ENCODE peak calls at places on chromosomes 2 and 18, in nine cellular contexts. F is right lobe of liver; M is astrocyte of the spinal cord; P is CD8-positive, alpha-beta T cell; E is fibroblast of lung; K is AG09309; B is spleen; X is mucosa of descending colon; S is tibial nerve. N is an unnamed sample.

GRCh38 chr2:1688161-1688560 is 56.2 kb downstream of the PXDN start:
- DNase-seq in M (no peak), K (no peak), F (no peak), S (no peak), X (no peak), E (no peak), B (no peak), P (no peak), N (no peak)

GRCh38 chr2:170771049-170771937 is 1.1 kb downstream of the ERICH2 start:
- DNase-seq in X (peak), S (peak), M (peak), P (peak), K (no peak), B (peak), F (no peak), E (peak), N (no peak)

GRCh38 chr18:24762417-24762816 is 302.0 kb downstream of the HRH4 start:
- DNase-seq in E (no peak), P (no peak), S (no peak), M (no peak), F (no peak), K (no peak), X (no peak), B (no peak), N (peak)

GRCh38 chr2:190979906-190980629 is 33.9 kb downstream of the STAT1 start:
- DNase-seq in P (no peak), B (peak), K (no peak), S (peak), X (peak), M (peak), F (peak), E (peak), N (no peak)

GRCh38 chr2:232260075-232260474 is 118.5 kb upstream of the ALPP start:
- DNase-seq in K (peak), M (peak), S (peak), E (peak), P (no peak), F (no peak), B (no peak), X (no peak), N (peak)

GRCh38 chr2:136376798-136377211 is 258.9 kb upstream of the CXCR4 start:
- DNase-seq in B (peak), X (no peak), K (no peak), S (no peak), F (no peak), M (peak), P (no peak), E (peak), N (peak)

GRCh38 chr2:47189635-47190034 is 34.5 kb upstream of the STPG4 start:
- DNase-seq in E (peak), F (no peak), B (no peak), M (peak), X (no peak), P (no peak), S (no peak), K (peak), N (peak)

GRCh38 chr2:29582062-29582461 is 339.3 kb downstream of the ALK start:
- DNase-seq in M (no peak), P (no peak), B (no peak), E (no peak), X (no peak), S (no peak), K (no peak), F (no peak), N (no peak)

GRCh38 chr2:171858397-171858958 is 35.6 kb downstream of the SLC25A12 start:
- DNase-seq in K (no peak), M (peak), E (no peak), S (no peak), X (no peak), F (no peak), B (no peak), P (no peak), N (peak)

DNA sequence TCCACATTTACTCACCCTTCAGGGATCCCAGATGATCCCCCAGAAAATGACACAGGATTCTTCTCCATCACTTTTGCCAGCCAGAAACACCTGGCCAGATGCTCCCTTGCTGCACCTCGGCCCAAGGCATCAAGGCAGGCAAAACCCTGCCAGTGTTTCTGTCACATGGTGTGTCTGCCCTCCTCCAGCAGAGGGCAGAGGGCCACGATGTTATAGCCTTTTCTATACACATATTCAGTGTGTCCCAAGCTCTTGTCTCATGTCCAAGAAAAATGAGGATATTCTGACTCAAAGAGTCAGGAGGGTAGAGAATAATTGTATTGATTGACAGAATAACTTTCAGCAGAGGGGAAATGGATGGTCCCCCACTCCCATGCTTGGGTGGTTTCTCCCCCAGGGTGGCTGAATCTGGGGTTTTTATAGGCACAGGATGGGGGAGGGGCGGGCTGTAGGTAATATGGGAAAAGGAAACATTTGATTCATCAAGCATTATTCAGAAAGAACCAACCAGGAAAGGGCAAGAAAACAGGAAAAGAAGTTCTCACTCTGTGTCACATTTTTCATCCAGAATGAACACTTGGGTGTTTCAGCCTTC is 933.9 kb downstream of the TRIB2 start:
- DNase-seq in B (no peak), P (no peak), F (no peak), S (no peak), K (no peak), E (no peak), M (no peak), X (no peak), N (no peak)
- TF ChIP-seq CTCF in B (no peak), P (no peak), F (no peak), S (no peak), K (no peak), E (no peak), M (no peak), X (no peak), N (no peak)

GRCh38 chr18:23690505-23691068 is 1.3 kb downstream of the LAMA3 start:
- DNase-seq in E (no peak), X (no peak), F (no peak), B (no peak), S (no peak), P (no peak), K (no peak), M (no peak), N (no peak)
- H3K4me3 ChIP-seq in E (no peak), X (no peak), F (no peak), B (no peak), S (peak), P (peak), K (no peak), M (no peak), N (no peak)

GRCh38 chr2:33670392-33670937 is 71.4 kb upstream of the FAM98A start:
- DNase-seq in M (no peak), S (no peak), K (no peak), X (no peak), F (no peak), B (no peak), E (no peak), P (no peak), N (no peak)
- TF ChIP-seq CTCF in M (peak), S (no peak), K (peak), X (no peak), F (no peak), B (no peak), E (no peak), P (no peak), N (no peak)

GRCh38 chr2:66575625-66576371 is 140.9 kb downstream of the MEIS1 start:
- DNase-seq in X (no peak), F (peak), B (peak), E (peak), S (no peak), K (no peak), M (peak), P (no peak), N (peak)
- H3K4me3 ChIP-seq in X (no peak), F (peak), B (peak), E (peak), S (peak), K (peak), M (peak), P (no peak), N (peak)

DNA sequence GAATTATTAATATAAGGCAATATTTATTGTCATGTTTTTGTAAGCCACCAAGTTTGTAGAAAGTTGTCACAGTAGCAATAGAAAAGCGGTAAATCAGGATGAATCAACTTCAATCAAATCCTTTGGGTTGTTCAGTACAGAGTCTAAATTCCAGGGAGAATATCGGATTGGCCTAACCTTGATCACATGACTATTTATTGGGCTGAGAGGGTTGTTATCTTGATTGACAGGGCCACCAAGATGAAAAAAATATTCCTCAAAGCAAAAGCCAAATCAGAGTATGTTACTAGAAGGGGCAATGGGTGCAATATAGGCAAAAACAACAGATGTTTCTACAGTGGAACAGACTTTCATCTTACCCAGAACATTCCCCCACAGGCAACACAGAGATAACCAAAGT is 270.0 kb downstream of the METTL4 start:
- DNase-seq in K (no peak), X (no peak), P (no peak), M (no peak), E (no peak), S (no peak), F (no peak), B (no peak), N (no peak)
- TF ChIP-seq CTCF in K (no peak), X (no peak), P (no peak), M (no peak), E (no peak), S (no peak), F (no peak), B (no peak), N (no peak)

DNA sequence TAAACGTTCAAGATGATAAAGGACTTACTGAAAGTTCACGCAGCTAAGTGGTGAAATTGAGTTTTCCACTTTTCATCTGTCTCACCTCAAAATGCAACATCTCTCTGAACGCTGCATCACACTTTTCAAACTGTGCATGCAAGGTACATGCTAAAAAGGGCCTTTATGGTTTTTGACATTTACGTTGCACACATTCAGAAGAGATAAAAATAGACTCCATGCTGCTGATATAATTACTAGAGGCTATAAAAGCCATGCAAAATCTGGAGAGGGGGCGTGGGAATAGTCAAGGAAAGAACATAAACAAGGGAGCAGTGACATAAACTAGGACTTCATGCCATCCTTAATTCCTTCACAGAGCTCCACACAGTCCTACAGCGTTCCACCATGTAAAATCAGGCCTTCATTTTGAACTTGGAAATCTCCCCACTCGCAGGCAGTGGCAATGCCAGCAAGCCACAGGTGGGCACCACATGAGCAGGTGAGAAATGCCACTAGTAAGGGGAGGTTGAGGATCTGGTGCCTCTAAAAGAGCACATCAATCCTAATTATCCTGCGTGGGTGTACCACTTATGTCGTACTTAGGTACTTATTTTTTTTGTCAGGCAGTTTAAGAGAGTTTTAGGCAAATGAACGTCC is 71.4 kb downstream of the ZEB2 start:
- DNase-seq in P (no peak), X (no peak), K (no peak), F (no peak), B (no peak), S (no peak), M (no peak), E (no peak), N (no peak)
- H3K4me3 ChIP-seq in P (no peak), X (no peak), K (no peak), F (no peak), B (no peak), S (peak), M (no peak), E (peak), N (peak)

GRCh38 chr2:196036442-196036841 is 32.2 kb downstream of the DNAH7 start:
- DNase-seq in E (no peak), X (no peak), B (no peak), K (no peak), S (no peak), P (no peak), F (no peak), M (no peak), N (no peak)
- TF ChIP-seq CTCF in E (no peak), X (no peak), B (no peak), K (no peak), S (no peak), P (no peak), F (no peak), M (no peak), N (no peak)

DNA sequence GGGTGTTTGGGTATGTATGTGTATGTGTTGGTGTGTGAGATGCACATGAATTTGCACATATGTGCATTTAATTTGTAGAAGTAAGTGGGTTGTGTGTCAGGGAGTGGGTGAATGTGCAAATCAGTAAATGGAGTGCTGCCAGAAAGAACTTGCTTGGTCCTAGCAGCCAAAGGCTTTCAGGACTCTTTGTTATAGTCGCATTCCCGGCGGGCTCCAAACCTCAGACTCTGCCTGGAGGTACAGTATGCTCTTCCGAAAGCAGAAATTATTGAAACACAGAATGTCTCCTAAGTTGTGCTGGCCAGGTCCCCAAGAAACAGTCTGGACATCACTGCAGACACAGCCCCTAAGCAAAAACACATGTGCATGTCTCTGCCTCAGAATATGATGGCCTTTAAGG is 232.4 kb downstream of the INSIG2 start:
- DNase-seq in X (no peak), B (no peak), F (no peak), E (no peak), K (no peak), P (no peak), S (no peak), M (no peak), N (peak)
- H3K4me3 ChIP-seq in X (no peak), B (no peak), F (no peak), E (no peak), K (no peak), P (no peak), S (no peak), M (no peak), N (no peak)